ENCODE peak calls at places on chromosomes 11 and 22, in five cellular contexts. T, D, O, Z and C are unnamed samples.
A peak's percentile ranks its signal among the peaks of the same experiment; 100 is the strongest.

GRCh38 chr11:72642815-72643511 is 31.3 kb downstream of the PDE2A start:
- DNase-seq in D (peak; percentile 92), T (peak; percentile 32), Z (peak; percentile 83), O (no peak), C (peak; percentile 72)

GRCh38 chr11:9060700-9061111 is 30.7 kb downstream of the SCUBE2 start:
- DNase-seq in D (no peak), T (no peak), Z (peak; percentile 59), O (peak; percentile 23), C (peak; percentile 83)

GRCh38 chr11:115081972-115082371 is 403.6 kb downstream of the NXPE2 start:
- DNase-seq in O (no peak), Z (no peak), T (no peak), D (no peak), C (no peak)

GRCh38 chr11:94028436-94028835 is 7.3 kb downstream of the HEPHL1 start:
- DNase-seq in D (no peak), Z (no peak), O (no peak), T (no peak), C (no peak)

GRCh38 chr11:67276821-67277230 is 10.6 kb downstream of the GRK2 start:
- DNase-seq in T (no peak), Z (peak; percentile 71), O (no peak), D (no peak), C (peak; percentile 59)

GRCh38 chr11:111128471-111128870 is 117.1 kb upstream of the POU2AF2 start:
- DNase-seq in T (no peak), Z (no peak), D (no peak), O (no peak), C (no peak)

GRCh38 chr11:62732830-62733229 is 4.5 kb downstream of the TTC9C start:
- DNase-seq in O (peak; percentile 43), D (no peak), T (no peak), Z (no peak), C (peak; percentile 55)

GRCh38 chr11:112525270-112525669 is 264.6 kb upstream of the PLET1 start:
- DNase-seq in T (no peak), Z (no peak), D (no peak), O (no peak), C (no peak)

GRCh38 chr22:25849514-25849913 is 107.5 kb downstream of the MYO18B start:
- DNase-seq in T (no peak), Z (no peak), O (no peak), D (no peak), C (no peak)

GRCh38 chr11:122180435-122180834 is 64.4 kb upstream of the BLID start:
- DNase-seq in O (no peak), D (no peak), T (peak; percentile 92), Z (no peak), C (no peak)

GRCh38 chr22:42919199-42919598 is 62.1 kb upstream of the ARFGAP3 start:
- DNase-seq in D (no peak), Z (no peak), O (peak; percentile 59), T (peak; percentile 42), C (no peak)

GRCh38 chr22:31346733-31347250 is 646 bp upstream of the PATZ1 start:
- DNase-seq in Z (peak; percentile 57), T (no peak), O (peak; percentile 68), D (no peak), C (peak; percentile 82)

GRCh38 chr11:102882389-102883024 is 7.7 kb upstream of the MMP12 start:
- DNase-seq in T (no peak), D (no peak), Z (no peak), O (no peak), C (no peak)

GRCh38 chr22:20283674-20284066 is 15.6 kb upstream of the RTN4R start:
- DNase-seq in T (no peak), O (no peak), D (no peak), Z (no peak), C (no peak)

GRCh38 chr11:104609297-104609696 is 289.0 kb downstream of the CASP12 start:
- DNase-seq in T (peak; percentile 28), D (no peak), O (peak; percentile 24), Z (no peak), C (peak; percentile 85)

GRCh38 chr11:112315861-112316739 is 55.4 kb upstream of the PLET1 start:
- DNase-seq in O (no peak), Z (no peak), T (no peak), D (no peak), C (no peak)

GRCh38 chr11:57640068-57640800 is 9.5 kb downstream of the YPEL4 start:
- DNase-seq in O (no peak), D (no peak), Z (no peak), T (no peak), C (no peak)

GRCh38 chr11:57639321-57640067 is 10.2 kb downstream of the YPEL4 start:
- DNase-seq in D (peak; percentile 97), Z (no peak), T (no peak), O (peak; percentile 58), C (peak; percentile 99)

GRCh38 chr11:57637626-57638004 is 12.1 kb downstream of the YPEL4 start:
- DNase-seq in O (no peak), D (no peak), T (no peak), Z (no peak), C (peak; percentile 90)

GRCh38 chr11:57638005-57638760 is 11.5 kb downstream of the YPEL4 start:
- DNase-seq in D (peak; percentile 86), Z (no peak), T (no peak), O (peak; percentile 55), C (peak; percentile 99)

DNA sequence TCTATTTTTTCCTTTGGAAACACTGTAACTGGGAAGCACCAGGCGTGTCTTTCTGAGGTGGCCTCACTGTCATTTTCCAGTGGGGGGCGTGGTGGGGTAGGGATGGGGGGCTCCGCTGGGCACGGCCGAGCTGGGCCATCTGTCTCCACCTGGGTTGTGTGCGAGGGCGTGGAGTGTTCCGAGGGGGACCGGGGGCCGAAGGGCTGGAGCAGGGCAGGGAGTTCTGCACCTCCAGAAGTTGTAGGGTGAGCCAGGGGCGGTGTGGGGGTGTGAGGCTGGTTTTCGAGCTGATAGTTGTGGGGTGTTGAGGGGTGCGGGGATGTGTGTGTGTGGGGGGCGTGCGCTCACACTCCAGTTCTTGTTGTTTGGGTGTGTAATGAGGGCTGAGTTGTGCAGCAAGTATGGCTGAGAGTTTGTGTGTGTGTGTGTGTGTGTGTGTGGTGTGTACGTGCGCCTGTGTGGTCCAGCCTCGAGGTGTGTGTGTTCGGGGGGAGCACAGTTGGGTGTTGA is 10.8 kb downstream of the YPEL4 start:
- DNase-seq in D (no peak), O (no peak), T (no peak), Z (no peak), C (no peak)
- TF ChIP-seq POLR2AphosphoS5 in D (peak; percentile 98), O (no peak), T (no peak), Z (no peak), C (no peak)

DNA sequence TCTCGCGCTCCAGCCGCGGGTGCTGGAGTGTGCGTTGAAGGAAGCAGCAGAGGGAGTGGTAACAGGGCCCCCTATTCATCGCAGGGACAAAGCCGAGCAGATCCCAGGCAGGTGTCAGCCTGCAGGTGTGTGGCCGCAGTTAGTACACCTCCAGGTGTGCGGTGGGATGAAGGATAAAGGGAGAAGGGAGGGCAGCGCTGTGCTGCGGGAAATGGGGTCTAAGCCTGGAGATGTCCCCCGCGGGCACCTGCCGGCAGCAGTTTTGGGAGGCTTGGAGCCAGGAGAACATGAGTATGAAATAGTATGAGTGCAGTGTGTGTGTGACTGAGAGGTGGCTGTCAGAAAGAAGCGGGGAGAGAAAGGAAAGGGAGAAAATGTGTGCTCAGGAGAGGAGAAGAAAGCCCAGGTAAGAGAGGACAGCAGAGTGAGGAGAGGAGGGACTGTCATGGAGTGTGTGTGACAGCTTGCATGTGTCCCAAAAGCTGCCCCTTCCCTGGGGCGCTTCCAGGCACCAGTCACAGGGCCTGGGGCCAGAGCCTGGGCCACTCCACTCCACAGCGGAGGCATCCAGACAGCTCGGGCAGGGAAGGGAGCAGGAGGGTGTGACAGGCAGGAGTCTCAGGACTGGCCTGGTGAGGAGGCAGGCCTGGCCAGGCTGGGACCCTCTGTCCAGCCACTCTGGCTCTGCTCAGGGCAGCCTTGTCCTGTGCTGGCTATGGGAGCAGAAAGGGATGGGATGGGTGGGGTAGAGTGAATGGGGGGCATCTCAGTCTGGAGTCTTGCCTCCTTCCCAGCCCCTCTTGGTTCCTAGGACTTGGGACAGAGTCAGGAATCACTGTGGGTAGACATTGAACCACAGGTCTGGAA is 831 bp downstream of the MMP11 start:
- DNase-seq in D (no peak), T (no peak), O (no peak), Z (no peak), C (peak; percentile 61)
- TF ChIP-seq EZH2 in D (peak; percentile 31), T (no peak), O (no peak), Z (no peak), C (no peak)

GRCh38 chr11:64027619-64028397 is 7.9 kb upstream of the FLRT1 start:
- DNase-seq in O (no peak), T (no peak), Z (peak; percentile 56), D (no peak), C (no peak)
- TF ChIP-seq POLR2AphosphoS5 in O (no peak), T (no peak), Z (no peak), D (no peak), C (no peak)

GRCh38 chr11:2928605-2929510 is at the start of gene PHLDA2:
- DNase-seq in Z (peak; percentile 73), D (peak; percentile 75), T (peak; percentile 41), O (no peak), C (peak; percentile 69)
- TF ChIP-seq EZH2 in Z (no peak), D (peak; percentile 91), T (no peak), O (no peak), C (peak; percentile 67)

GRCh38 chr11:65978391-65979238 is 17.1 kb downstream of the SART1 start:
- DNase-seq in T (no peak), Z (no peak), D (no peak), O (no peak), C (no peak)

GRCh38 chr11:65976216-65977176 is 15.0 kb downstream of the SART1 start:
- DNase-seq in Z (no peak), T (no peak), D (no peak), O (no peak), C (no peak)

GRCh38 chr11:65977621-65978390 is 16.3 kb downstream of the SART1 start:
- DNase-seq in Z (no peak), O (no peak), T (no peak), D (no peak), C (no peak)

GRCh38 chr11:65973439-65974110 is 12.0 kb downstream of the SART1 start:
- DNase-seq in O (no peak), T (no peak), Z (no peak), D (no peak), C (no peak)

DNA sequence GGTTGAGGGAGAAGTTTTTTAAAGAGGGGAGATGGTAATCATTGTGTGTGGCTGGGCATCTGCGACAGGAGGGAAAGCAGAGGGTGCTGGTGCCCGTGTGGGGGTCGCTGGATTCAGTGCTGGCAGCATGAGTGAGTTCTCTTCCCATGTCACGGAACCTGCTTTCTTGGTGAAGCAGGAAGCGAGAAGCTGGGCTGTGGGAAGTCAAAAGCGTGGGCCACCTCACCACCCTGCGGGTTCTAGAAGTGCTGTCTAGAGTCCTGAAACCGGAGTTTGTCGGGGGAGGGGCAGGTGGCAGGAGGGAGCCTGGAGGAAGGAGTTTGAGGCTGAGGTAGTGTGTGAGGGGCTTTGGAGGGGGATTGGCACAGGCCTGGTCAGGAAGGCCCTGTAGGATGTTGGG is 14.2 kb downstream of the SART1 start:
- DNase-seq in T (no peak), D (no peak), O (no peak), Z (no peak), C (no peak)
- TF ChIP-seq POLR2AphosphoS5 in T (no peak), D (no peak), O (no peak), Z (no peak), C (no peak)